ENCODE peak calls at places on chromosomes 12 and 14, in six cellular contexts. L is lower leg skin, S is NB4, O is IMR-90, J is ascending aorta, X is pancreas. Q is an unnamed sample.

GRCh38 chr12:27732281-27732680 is 21.6 kb downstream of the MRPS35 start:
- DNase-seq in L (no peak), S (peak), O (no peak), J (no peak), X (no peak), Q (no peak)

GRCh38 chr12:52119398-52120254 is 40.1 kb downstream of the SMIM41 start:
- DNase-seq in L (peak), S (peak), O (no peak), J (no peak), X (peak), Q (no peak)

GRCh38 chr12:1634149-1634548 is 5.1 kb downstream of the WNT5B start:
- DNase-seq in L (no peak), S (no peak), O (no peak), J (no peak), X (no peak), Q (no peak)

GRCh38 chr12:131047789-131048610 is 94.3 kb downstream of the ADGRD1 start:
- DNase-seq in L (peak), S (no peak), O (no peak), J (no peak), X (no peak), Q (no peak)

GRCh38 chr14:20687362-20688166 is 1.0 kb upstream of the ANG start:
- DNase-seq in L (no peak), S (no peak), O (no peak), J (no peak), X (peak), Q (no peak)

GRCh38 chr14:104224516-104225281 is 86.3 kb downstream of the KIF26A start:
- DNase-seq in L (no peak), S (peak), O (no peak), J (no peak), X (no peak), Q (no peak)

GRCh38 chr12:58566599-58566998 is 353.7 kb downstream of the LRIG3 start:
- DNase-seq in L (no peak), S (no peak), O (peak), J (no peak), X (no peak), Q (peak)

GRCh38 chr12:3436496-3437060 is 54.4 kb upstream of the PRMT8 start:
- DNase-seq in L (peak), S (no peak), O (no peak), J (peak), X (peak), Q (no peak)

GRCh38 chr14:103033744-103034143 is 23.6 kb downstream of the CDC42BPB start:
- DNase-seq in L (no peak), S (no peak), O (no peak), J (peak), X (no peak), Q (no peak)

GRCh38 chr12:22525426-22525825 is 18.9 kb downstream of the C2CD5 start:
- DNase-seq in L (no peak), S (no peak), O (peak), J (no peak), X (no peak), Q (peak)

GRCh38 chr12:109165599-109165998 is 49.2 kb downstream of the ACACB start:
- DNase-seq in L (no peak), S (peak), O (peak), J (no peak), X (no peak), Q (no peak)

GRCh38 chr12:47547077-47547476 is 158.8 kb downstream of the RPAP3 start:
- DNase-seq in L (no peak), S (no peak), O (peak), J (no peak), X (no peak), Q (peak)

GRCh38 chr14:76644875-76645518 is 116.3 kb upstream of the VASH1 start:
- DNase-seq in L (peak), S (peak), O (peak), J (no peak), X (peak), Q (peak)

GRCh38 chr14:106129274-106129673 is 602.9 kb downstream of the TMEM121 start:
- DNase-seq in L (no peak), S (peak), O (no peak), J (no peak), X (no peak), Q (no peak)

GRCh38 chr14:23694085-23694975 is 58.2 kb downstream of the DHRS2 start:
- DNase-seq in L (no peak), S (peak), O (peak), J (no peak), X (peak), Q (no peak)

GRCh38 chr14:58882577-58883018 is 244.8 kb downstream of the DACT1 start:
- DNase-seq in L (no peak), S (peak), O (peak), J (no peak), X (no peak), Q (peak)

GRCh38 chr12:89939468-89940215 is 231.0 kb upstream of the ATP2B1 start:
- DNase-seq in L (no peak), S (no peak), O (peak), J (no peak), X (no peak), Q (no peak)

GRCh38 chr12:94167071-94167806 is 18.9 kb downstream of the PLXNC1 start:
- DNase-seq in L (no peak), S (no peak), O (no peak), J (no peak), X (no peak), Q (no peak)

GRCh38 chr12:54605138-54605970 is 16.9 kb upstream of the PPP1R1A start:
- DNase-seq in L (peak), S (no peak), O (no peak), J (no peak), X (no peak), Q (no peak)

GRCh38 chr12:91178139-91178561 is 4.5 kb downstream of the DCN start:
- DNase-seq in L (no peak), S (peak), O (peak), J (no peak), X (no peak), Q (peak)

GRCh38 chr14:91858536-91859275 is 8.6 kb downstream of the TC2N start:
- DNase-seq in L (no peak), S (peak), O (peak), J (no peak), X (no peak), Q (peak)

GRCh38 chr14:23577004-23577681 is 1.4 kb downstream of the JPH4 start:
- DNase-seq in L (peak), S (no peak), O (no peak), J (no peak), X (no peak), Q (no peak)

GRCh38 chr12:15589328-15590032 is 199.7 kb downstream of the EPS8 start:
- DNase-seq in L (no peak), S (no peak), O (no peak), J (no peak), X (no peak), Q (no peak)

GRCh38 chr12:15590180-15590826 is 198.9 kb downstream of the EPS8 start:
- DNase-seq in L (no peak), S (peak), O (peak), J (peak), X (peak), Q (peak)

GRCh38 chr12:15596174-15596573 is 193.0 kb downstream of the EPS8 start:
- DNase-seq in L (no peak), S (no peak), O (no peak), J (no peak), X (no peak), Q (no peak)

GRCh38 chr12:15591811-15592210 is 197.4 kb downstream of the EPS8 start:
- DNase-seq in L (no peak), S (no peak), O (no peak), J (no peak), X (no peak), Q (no peak)

GRCh38 chr12:15592934-15593333 is 196.3 kb downstream of the EPS8 start:
- DNase-seq in L (no peak), S (no peak), O (no peak), J (no peak), X (no peak), Q (no peak)
- TF ChIP-seq CTCF in L (no peak), S (no peak), O (peak), J (no peak), X (no peak), Q (peak)

DNA sequence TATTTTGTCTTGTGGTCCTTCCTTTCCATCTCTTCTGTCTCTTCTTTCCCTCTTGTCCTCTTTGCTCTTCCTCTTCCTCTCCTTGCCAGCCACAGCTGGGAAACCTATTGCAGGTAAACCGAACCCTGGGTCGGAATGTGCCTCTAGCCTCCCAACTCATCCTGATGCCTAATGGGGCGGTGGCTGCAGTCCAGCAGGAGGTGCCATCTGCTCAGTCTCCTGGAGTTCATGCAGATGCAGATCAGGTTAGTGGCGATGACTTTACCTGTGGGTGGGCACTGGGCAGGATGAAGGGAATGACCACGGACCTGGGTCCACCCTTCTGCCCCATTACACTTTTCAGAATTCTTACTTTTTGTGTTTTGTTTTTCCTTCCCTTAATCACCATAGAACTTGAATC is 8.2 kb downstream of the PHC1 start:
- DNase-seq in L (no peak), S (no peak), O (no peak), J (no peak), X (no peak), Q (no peak)
- TF ChIP-seq CTCF in L (no peak), S (no peak), O (no peak), J (no peak), X (no peak), Q (no peak)

DNA sequence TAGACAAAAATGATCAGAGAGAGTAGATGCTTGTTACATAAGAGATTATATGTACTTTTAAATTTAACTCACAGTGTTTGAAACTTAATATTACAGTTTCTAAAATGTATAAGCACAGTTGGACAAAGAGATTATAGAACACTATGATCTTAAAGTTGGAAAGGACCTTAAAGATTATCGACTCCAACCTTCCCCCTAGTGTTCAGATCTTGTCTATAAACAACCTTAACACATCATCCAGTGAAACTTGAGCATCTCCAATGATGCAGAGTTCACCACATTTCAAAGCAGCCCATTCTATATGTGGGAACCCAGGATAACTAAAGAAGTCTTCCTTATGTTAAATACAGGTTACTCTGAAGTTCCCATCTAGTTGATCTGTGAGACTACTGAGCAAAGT is 480.8 kb downstream of the RMST start:
- DNase-seq in L (no peak), S (peak), O (no peak), J (no peak), X (no peak), Q (no peak)
- TF ChIP-seq CTCF in L (no peak), S (no peak), O (no peak), J (no peak), X (no peak), Q (no peak)

GRCh38 chr12:43105426-43105981 is 446.5 kb downstream of the ADAMTS20 start:
- DNase-seq in L (no peak), S (no peak), O (no peak), J (no peak), X (no peak), Q (no peak)
- TF ChIP-seq CTCF in L (no peak), S (no peak), O (no peak), J (no peak), X (no peak), Q (no peak)

Q was measured in HFFc6.